ENCODE peak calls at places on chromosomes 6 and 20, in nine cellular contexts. O is heart right ventricle, A is GM18507, I is HCT116, F is lung microvascular endothelial cell, X is aorta, V is K562, H is HS-27A, Z is tibial artery. W is an unnamed sample.

GRCh38 chr6:168968228-168968627 is 285.4 kb downstream of the THBS2 start:
- DNase-seq in O (peak; percentile 46), F (peak; percentile 14), X (no peak), V (peak; percentile 17), I (no peak), A (no peak), H (no peak), Z (peak; percentile 38), W (peak; percentile 82)

GRCh38 chr6:106156863-106157262 is 70.7 kb downstream of the PRDM1 start:
- DNase-seq in X (no peak), A (no peak), O (no peak), I (no peak), H (no peak), V (no peak), Z (no peak), F (no peak), W (no peak)

GRCh38 chr6:41191569-41191968 is 9.4 kb downstream of the TREML2 start:
- DNase-seq in X (no peak), O (no peak), V (peak; percentile 76), A (no peak), Z (no peak), I (peak; percentile 12), H (no peak), F (peak; percentile 42), W (no peak)

GRCh38 chr6:160420969-160421556 is 72.9 kb downstream of the SLC22A3 start:
- DNase-seq in O (no peak), X (no peak), A (no peak), V (no peak), I (no peak), H (no peak), Z (no peak), F (no peak), W (no peak)

GRCh38 chr6:96299525-96299924 is 222.1 kb upstream of the UFL1 start:
- DNase-seq in O (no peak), I (no peak), Z (no peak), H (no peak), A (no peak), X (no peak), V (no peak), F (no peak), W (no peak)

GRCh38 chr20:1894471-1894950 is 696 bp upstream of the SIRPA start:
- DNase-seq in A (no peak), I (no peak), Z (no peak), V (peak; percentile 53), O (no peak), H (no peak), F (peak; percentile 81), X (peak; percentile 90), W (peak; percentile 86)

GRCh38 chr6:47083586-47084047 is 41.5 kb upstream of the ADGRF1 start:
- DNase-seq in X (no peak), F (peak; percentile 96), A (no peak), H (no peak), V (no peak), Z (peak; percentile 85), I (no peak), O (peak; percentile 91), W (peak; percentile 94)

GRCh38 chr6:119317007-119317406 is 32.6 kb downstream of the MAN1A1 start:
- DNase-seq in X (no peak), V (no peak), O (no peak), A (no peak), I (no peak), F (no peak), Z (no peak), H (no peak), W (no peak)

W was measured in posterior vena cava.